ENCODE peak calls at places on chromosomes 16 and 17, in seven cellular contexts. G is hepatocyte, B is esophagus muscularis mucosa, U is tibial nerve, D is uterus, V is heart right ventricle, Z is DND-41. N is an unnamed sample.

GRCh38 chr17:76382803-76383644 is 1.4 kb upstream of the SPHK1 start:
- DNase-seq in G (peak; percentile 74), B (no peak), U (no peak), D (no peak), V (peak; percentile 38), Z (peak; percentile 75), N (peak; percentile 92)

GRCh38 chr17:6241381-6241780 is 171.2 kb downstream of the WSCD1 start:
- DNase-seq in G (no peak), B (no peak), U (no peak), D (no peak), V (no peak), Z (no peak), N (no peak)

GRCh38 chr16:52469091-52469490 is 77.9 kb downstream of the TOX3 start:
- DNase-seq in G (no peak), B (no peak), U (no peak), D (no peak), V (no peak), Z (no peak), N (no peak)

GRCh38 chr17:81334419-81334896 is 39.4 kb upstream of the SLC38A10 start:
- DNase-seq in G (no peak), B (no peak), U (no peak), D (no peak), V (no peak), Z (no peak), N (no peak)

GRCh38 chr17:62592305-62593099 is 35.0 kb upstream of the MRC2 start:
- DNase-seq in G (no peak), B (no peak), U (no peak), D (no peak), V (no peak), Z (no peak), N (no peak)

GRCh38 chr17:54903375-54903774 is 2.7 kb downstream of the TOM1L1 start:
- DNase-seq in G (peak; percentile 44), B (no peak), U (no peak), D (no peak), V (peak; percentile 11), Z (no peak), N (peak; percentile 71)

GRCh38 chr16:27638833-27639587 is 89.1 kb downstream of the KATNIP start:
- DNase-seq in G (no peak), B (no peak), U (no peak), D (no peak), V (no peak), Z (no peak), N (no peak)

GRCh38 chr17:37393352-37393751 is 13.3 kb downstream of the ACACA start:
- DNase-seq in G (no peak), B (no peak), U (no peak), D (no peak), V (no peak), Z (no peak), N (no peak)

GRCh38 chr16:66705790-66706505 is 9.4 kb upstream of the CMTM4 start:
- DNase-seq in G (no peak), B (no peak), U (peak; percentile 41), D (peak; percentile 48), V (peak; percentile 84), Z (no peak), N (peak; percentile 81)

GRCh38 chr16:30166202-30166902 is 17.1 kb upstream of the CORO1A start:
- DNase-seq in G (no peak), B (no peak), U (no peak), D (no peak), V (no peak), Z (peak; percentile 23), N (peak; percentile 65)

GRCh38 chr16:57042157-57043111 is 49.9 kb upstream of the CPNE2 start:
- DNase-seq in G (no peak), B (no peak), U (no peak), D (no peak), V (no peak), Z (no peak), N (no peak)

GRCh38 chr16:1309888-1310831 is 724 bp downstream of the UBE2I start:
- DNase-seq in G (peak; percentile 68), B (no peak), U (peak; percentile 45), D (peak; percentile 51), V (peak; percentile 40), Z (peak; percentile 57), N (peak; percentile 46)

GRCh38 chr16:1485847-1486496 is 2.8 kb downstream of the PTX4 start:
- DNase-seq in G (no peak), B (no peak), U (no peak), D (no peak), V (no peak), Z (no peak), N (no peak)

GRCh38 chr17:19768046-19768782 is 20.1 kb upstream of the ALDH3A1 start:
- DNase-seq in G (no peak), B (peak; percentile 70), U (no peak), D (no peak), V (no peak), Z (no peak), N (no peak)

GRCh38 chr16:55828680-55829079 is 4.2 kb downstream of the CES1 start:
- DNase-seq in G (no peak), B (no peak), U (no peak), D (no peak), V (no peak), Z (no peak), N (no peak)

GRCh38 chr16:81127051-81127450 is 30.9 kb upstream of the GCSH start:
- DNase-seq in G (no peak), B (no peak), U (no peak), D (no peak), V (no peak), Z (no peak), N (no peak)

GRCh38 chr16:86060381-86061317 is 161.7 kb downstream of the IRF8 start:
- DNase-seq in G (no peak), B (no peak), U (no peak), D (no peak), V (no peak), Z (no peak), N (peak; percentile 53)

GRCh38 chr17:73717690-73718089 is 73.4 kb upstream of the SDK2 start:
- DNase-seq in G (no peak), B (no peak), U (no peak), D (no peak), V (no peak), Z (no peak), N (no peak)

GRCh38 chr17:34623856-34624766 is 44.7 kb downstream of the TMEM132E start:
- DNase-seq in G (no peak), B (no peak), U (no peak), D (no peak), V (no peak), Z (no peak), N (no peak)

GRCh38 chr16:88323041-88323440 is 59.7 kb upstream of the ZNF469 start:
- DNase-seq in G (no peak), B (no peak), U (no peak), D (no peak), V (no peak), Z (no peak), N (peak; percentile 65)

GRCh38 chr16:2072926-2073325 is 25.1 kb downstream of the TSC2 start:
- DNase-seq in G (no peak), B (no peak), U (no peak), D (no peak), V (no peak), Z (no peak), N (no peak)

DNA sequence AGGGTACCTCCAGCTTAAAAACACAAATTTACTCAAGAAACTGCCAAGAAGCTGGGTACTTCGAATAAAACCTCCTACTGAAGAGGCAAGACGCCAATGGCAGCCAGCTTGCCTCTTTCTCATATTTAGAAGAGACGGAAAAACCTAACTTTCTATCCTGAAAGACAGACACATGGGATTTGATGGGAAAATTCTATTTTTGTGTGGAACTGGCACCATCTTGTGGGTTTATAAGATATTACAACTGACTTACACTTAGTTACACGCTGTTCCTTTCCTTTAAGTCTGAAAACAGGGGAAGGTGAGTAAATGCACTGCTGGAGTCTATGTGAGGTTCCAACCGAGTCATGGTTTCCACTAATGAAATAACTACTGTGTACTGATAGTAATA is 10.3 kb downstream of the ZNF18 start:
- DNase-seq in G (peak; percentile 51), B (no peak), U (no peak), D (no peak), V (peak; percentile 5), Z (no peak), N (no peak)
- TF ChIP-seq CTCF in G (peak; percentile 69), B (peak; percentile 53), U (peak; percentile 55), D (peak; percentile 64), V (peak; percentile 57), Z (peak; percentile 63), N (peak; percentile 32)

DNA sequence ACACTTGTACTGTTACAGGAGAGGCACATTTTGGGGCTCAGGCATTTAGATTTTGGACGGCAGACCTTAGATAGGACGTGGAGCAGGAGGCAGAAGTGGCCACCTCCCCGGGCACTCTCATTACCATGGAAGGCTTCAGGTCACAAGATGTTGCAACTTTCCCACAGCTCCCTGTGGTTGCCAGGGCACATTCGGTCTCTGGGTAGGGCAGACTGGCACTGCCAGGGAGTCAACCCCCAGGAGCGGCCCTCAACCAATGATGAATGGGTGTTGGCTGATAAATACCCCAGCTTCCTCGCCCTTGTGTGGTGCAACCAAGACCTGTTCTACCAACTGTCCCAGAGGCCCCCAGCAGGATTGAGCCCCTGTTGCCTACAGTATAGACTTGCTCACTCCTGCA is 11.2 kb downstream of the NAGPA start:
- DNase-seq in G (no peak), B (no peak), U (no peak), D (no peak), V (no peak), Z (no peak), N (no peak)
- H3K4me1 ChIP-seq in G (no peaks in the 10 kb centered on the region), B (no peaks in the 10 kb centered on the region), U (no peaks in the 10 kb centered on the region), D (no peaks in the 10 kb centered on the region), V (peaks cover 4% of the 10 kb centered on the region), Z (no peaks in the 10 kb centered on the region), N (no peaks in the 10 kb centered on the region)

DNA sequence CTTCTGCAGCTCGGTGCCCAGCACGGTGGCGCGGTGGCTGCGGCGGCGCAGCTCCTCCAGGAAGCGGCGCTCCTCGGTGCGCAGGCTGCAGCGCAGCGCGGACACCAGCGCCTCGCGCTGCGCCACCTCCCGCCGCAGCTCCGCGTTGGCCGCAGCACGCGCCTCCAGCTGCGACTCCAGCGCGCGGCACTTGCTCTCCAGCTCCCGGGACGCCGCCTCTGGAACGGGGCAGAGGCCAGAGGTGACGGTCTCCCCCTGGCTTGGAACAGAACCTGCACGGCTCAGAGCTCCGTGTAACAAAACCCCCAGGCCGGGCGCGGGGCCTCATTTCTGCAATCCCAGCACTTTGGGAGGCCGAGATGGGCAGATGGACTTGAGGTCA is 13.2 kb upstream of the CLUH start:
- DNase-seq in G (peak; percentile 71), B (no peak), U (no peak), D (no peak), V (no peak), Z (no peak), N (peak; percentile 81)
- TF ChIP-seq CTCF in G (no peak), B (no peak), U (peak; percentile 12), D (no peak), V (peak; percentile 17), Z (no peak), N (no peak)

GRCh38 chr17:4858880-4859260 is 25.7 kb downstream of the MINK1 start:
- DNase-seq in G (no peak), B (no peak), U (no peak), D (peak; percentile 43), V (peak; percentile 67), Z (no peak), N (peak; percentile 46)

GRCh38 chr17:4856271-4856936 is 23.3 kb downstream of the MINK1 start:
- DNase-seq in G (no peak), B (no peak), U (no peak), D (no peak), V (no peak), Z (no peak), N (no peak)

GRCh38 chr17:4859816-4860625 is 26.9 kb downstream of the MINK1 start:
- DNase-seq in G (no peak), B (no peak), U (no peak), D (no peak), V (no peak), Z (no peak), N (no peak)

GRCh38 chr17:4856937-4857314 is 23.8 kb downstream of the MINK1 start:
- DNase-seq in G (no peak), B (no peak), U (no peak), D (no peak), V (no peak), Z (no peak), N (no peak)

GRCh38 chr17:4858068-4858879 is 25.1 kb downstream of the MINK1 start:
- DNase-seq in G (no peak), B (no peak), U (no peak), D (peak; percentile 39), V (peak; percentile 61), Z (no peak), N (no peak)
- H3K4me1 ChIP-seq in G (peaks cover 23% of the 10 kb centered on the region), B (peaks cover 46% of the 10 kb centered on the region), U (peaks cover 24% of the 10 kb centered on the region), D (no peaks in the 10 kb centered on the region), V (peaks cover 40% of the 10 kb centered on the region), Z (no peaks in the 10 kb centered on the region), N (peaks cover 47% of the 10 kb centered on the region)

N was measured in left lung.